ENCODE peak calls at places on chromosomes 1 and 21, in nine cellular contexts. D is K562; R is Jurkat, Clone E6-1; V is AG09309; B is HAP-1; J is ovary; P is mesenchymal stem cell; N is mesendoderm; U is adipocyte. L is an unnamed sample.

GRCh38 chr1:64087768-64088167 is 115.7 kb upstream of the UBE2U start:
- DNase-seq in N (no peak), J (no peak), V (peak), B (no peak), R (no peak), P (peak), D (no peak), U (peak), L (no peak)

GRCh38 chr1:89454845-89455521 is 69.6 kb upstream of the LRRC8B start:
- DNase-seq in U (peak), B (peak), N (peak), J (peak), V (peak), P (peak), D (peak), R (peak), L (no peak)

GRCh38 chr1:27584453-27584852 is 19.5 kb downstream of the AHDC1 start:
- DNase-seq in B (no peak), V (no peak), P (no peak), N (no peak), R (no peak), U (no peak), D (no peak), J (no peak), L (no peak)

GRCh38 chr1:226584164-226584563 is 35.6 kb downstream of the STUM start:
- DNase-seq in V (no peak), D (no peak), P (no peak), B (no peak), N (no peak), R (peak), U (no peak), J (no peak), L (no peak)

GRCh38 chr1:77412069-77412793 is 130.4 kb downstream of the AK5 start:
- DNase-seq in P (peak), R (no peak), V (peak), N (peak), D (no peak), J (no peak), B (peak), U (no peak), L (no peak)

GRCh38 chr1:235088907-235089306 is 39.7 kb downstream of the TOMM20 start:
- DNase-seq in J (no peak), R (no peak), V (no peak), D (no peak), U (no peak), P (no peak), B (no peak), N (no peak), L (no peak)

GRCh38 chr21:33659550-33659949 is 17.2 kb downstream of the ITSN1 start:
- DNase-seq in B (no peak), J (no peak), U (no peak), R (no peak), N (no peak), P (no peak), V (no peak), D (no peak), L (no peak)

GRCh38 chr21:31279986-31280385 is 64.1 kb downstream of the TIAM1 start:
- DNase-seq in R (no peak), D (no peak), P (no peak), B (no peak), V (no peak), U (no peak), N (no peak), J (no peak), L (no peak)

GRCh38 chr1:192575499-192576189 is at the start of gene RGS1:
- DNase-seq in B (no peak), R (no peak), P (peak), U (no peak), V (no peak), J (no peak), N (no peak), D (no peak), L (peak)

GRCh38 chr1:85568660-85569059 is 11.9 kb upstream of the CCN1 start:
- DNase-seq in U (no peak), R (no peak), V (no peak), B (no peak), N (no peak), D (no peak), P (peak), J (no peak), L (no peak)

GRCh38 chr21:36973986-36974850 is 7.7 kb upstream of the HLCS start:
- DNase-seq in U (no peak), P (no peak), N (no peak), V (no peak), R (no peak), J (no peak), B (no peak), D (peak), L (no peak)

GRCh38 chr1:93275634-93276295 is 69.9 kb upstream of the DR1 start:
- DNase-seq in V (no peak), B (peak), R (no peak), N (no peak), D (no peak), P (no peak), J (no peak), U (no peak), L (no peak)

GRCh38 chr1:14596591-14596990 is 1.9 kb upstream of the KAZN start:
- DNase-seq in R (no peak), V (no peak), J (no peak), N (no peak), D (no peak), B (no peak), U (no peak), P (no peak), L (no peak)

GRCh38 chr1:14599173-14599754 is 779 bp downstream of the KAZN start:
- DNase-seq in D (no peak), R (no peak), B (no peak), U (peak), V (no peak), P (no peak), J (no peak), N (peak), L (no peak)

GRCh38 chr1:14598498-14599172 is at the start of gene KAZN:
- DNase-seq in J (peak), P (no peak), R (no peak), N (peak), V (no peak), D (peak), U (peak), B (peak), L (peak)

GRCh38 chr1:14598007-14598497 is 433 bp upstream of the KAZN start:
- DNase-seq in P (no peak), N (peak), V (no peak), U (no peak), D (no peak), B (peak), J (peak), R (no peak), L (no peak)

DNA sequence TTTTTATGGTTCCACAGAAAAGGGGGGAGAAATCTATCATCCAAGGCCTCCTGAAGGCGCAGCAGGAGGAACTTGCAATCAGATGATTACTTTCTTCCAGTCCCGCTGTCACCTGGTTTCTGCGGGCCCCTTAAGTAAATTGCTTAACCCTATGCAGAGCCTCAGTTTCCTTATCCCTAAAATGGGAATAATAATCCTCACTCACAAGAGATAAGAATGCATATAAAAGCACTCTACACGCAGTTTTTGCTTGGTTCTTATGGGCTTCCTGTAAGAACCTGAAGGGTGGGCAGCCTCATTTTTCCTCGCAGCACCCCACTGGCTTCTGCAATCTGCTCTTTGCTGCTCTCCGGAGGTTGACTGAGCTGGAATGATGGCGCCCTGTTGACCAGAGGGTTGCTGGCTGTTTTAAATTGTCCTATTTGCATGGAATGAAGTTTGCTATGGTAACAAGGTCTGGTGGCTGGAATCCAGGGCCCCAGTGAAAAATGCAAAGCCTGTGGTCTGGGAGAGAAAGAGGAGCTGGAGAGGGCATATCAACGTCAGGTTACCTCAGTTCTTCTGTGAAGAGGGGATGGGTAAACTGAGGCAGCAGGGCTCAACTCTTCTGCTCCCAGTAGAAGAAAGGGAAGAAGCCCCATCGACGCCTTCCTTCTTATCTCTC is 1.0 kb upstream of the KAZN start:
- DNase-seq in J (no peak), D (no peak), R (no peak), U (peak), N (peak), P (no peak), B (no peak), V (no peak), L (no peak)
- H3K4me3 ChIP-seq in J (no peak), D (no peak), R (no peak), U (peak), N (no peak), P (no peak), B (peak), V (no peak), L (no peak)

GRCh38 chr1:46083579-46083978 is 48.9 kb downstream of the PIK3R3 start:
- DNase-seq in P (no peak), J (no peak), V (no peak), R (no peak), D (no peak), N (no peak), U (no peak), B (no peak), L (no peak)

GRCh38 chr1:46087891-46088290 is 44.5 kb downstream of the PIK3R3 start:
- DNase-seq in J (no peak), V (no peak), P (no peak), N (no peak), U (peak), D (no peak), R (no peak), B (no peak), L (no peak)

GRCh38 chr1:46084553-46085448 is 47.6 kb downstream of the PIK3R3 start:
- DNase-seq in P (peak), U (peak), R (no peak), B (no peak), N (no peak), J (no peak), V (no peak), D (no peak), L (no peak)

GRCh38 chr1:46081620-46082019 is 50.8 kb downstream of the PIK3R3 start:
- DNase-seq in P (no peak), U (no peak), D (no peak), R (no peak), V (no peak), J (no peak), N (no peak), B (no peak), L (no peak)

GRCh38 chr1:46086581-46086980 is 45.8 kb downstream of the PIK3R3 start:
- DNase-seq in U (no peak), B (no peak), D (no peak), R (no peak), V (no peak), J (no peak), N (no peak), P (no peak), L (no peak)
- H3K4me3 ChIP-seq in U (no peak), B (no peak), D (no peak), R (no peak), V (no peak), J (no peak), N (no peak), P (no peak), L (no peak)

DNA sequence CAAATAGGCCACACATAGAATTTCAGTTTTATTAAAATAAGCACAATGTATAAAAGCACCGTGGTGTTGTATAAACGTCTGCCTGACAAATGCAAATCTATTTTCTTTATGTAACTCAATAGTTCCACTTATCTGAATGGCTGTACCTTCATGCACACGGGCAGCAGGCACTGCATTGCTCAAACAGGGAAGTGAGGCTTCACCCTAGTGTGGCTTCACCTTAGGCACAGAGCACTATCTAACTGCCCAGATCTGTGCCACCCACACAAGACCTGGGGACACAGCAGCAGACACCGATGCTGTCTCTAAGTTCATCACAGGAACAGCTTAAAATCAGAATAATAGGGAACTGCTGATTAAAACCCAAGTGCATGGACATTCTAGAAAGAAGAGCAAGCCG is 6.0 kb upstream of the KNCN start:
- DNase-seq in U (no peak), D (no peak), P (no peak), B (no peak), R (no peak), N (no peak), J (no peak), V (no peak), L (no peak)
- H3K4me3 ChIP-seq in U (no peak), D (no peak), P (no peak), B (no peak), R (no peak), N (no peak), J (no peak), V (no peak), L (no peak)

DNA sequence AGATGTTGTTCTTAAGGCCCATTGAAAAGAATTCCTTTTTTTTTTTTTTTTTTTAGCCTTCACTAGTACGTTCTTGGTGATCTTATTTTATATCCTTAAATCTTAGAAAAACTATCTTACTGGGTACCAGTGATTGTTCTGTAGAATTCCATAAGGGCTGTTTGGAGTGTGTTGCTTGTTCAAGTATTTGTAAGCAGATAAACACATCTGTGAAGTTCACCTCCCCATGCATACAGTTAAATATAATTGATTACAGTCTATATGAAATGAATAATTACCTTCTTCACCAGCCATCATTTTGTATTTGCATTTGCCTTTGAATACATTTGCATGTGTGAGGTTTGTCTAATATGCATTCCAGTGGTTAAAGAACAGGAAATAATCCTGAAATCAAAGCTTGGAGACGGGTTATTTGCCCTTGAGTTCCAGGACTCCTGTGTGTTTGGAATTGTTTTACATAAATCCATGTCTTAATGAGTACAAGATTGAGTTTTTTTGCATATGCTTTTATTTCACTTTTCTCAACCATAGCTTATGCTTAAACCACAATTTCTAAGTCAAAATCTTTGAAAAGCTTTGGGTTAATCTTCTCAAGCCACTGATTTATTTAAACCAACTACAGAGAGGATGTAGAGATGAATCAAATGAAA is 73.1 kb downstream of the VPS13D start:
- DNase-seq in V (no peak), R (no peak), P (peak), J (no peak), D (no peak), B (peak), U (no peak), N (no peak), L (no peak)
- H3K4me3 ChIP-seq in V (no peak), R (no peak), P (no peak), J (no peak), D (no peak), B (no peak), U (no peak), N (no peak), L (no peak)

GRCh38 chr1:112396668-112397025 is 633 bp downstream of the CTTNBP2NL start:
- DNase-seq in V (no peak), J (no peak), N (peak), D (no peak), P (peak), U (peak), B (peak), R (no peak), L (no peak)

GRCh38 chr1:112395832-112396667 is at the start of gene CTTNBP2NL:
- DNase-seq in P (peak), U (peak), V (peak), B (peak), N (peak), R (peak), D (peak), J (peak), L (peak)

GRCh38 chr1:112394743-112395062 is 1.3 kb upstream of the CTTNBP2NL start:
- DNase-seq in B (no peak), V (no peak), N (no peak), U (no peak), J (no peak), P (no peak), R (no peak), D (no peak), L (no peak)

GRCh38 chr1:112397051-112397471 is 1.0 kb downstream of the CTTNBP2NL start:
- DNase-seq in N (no peak), R (no peak), V (no peak), P (no peak), D (no peak), B (peak), J (no peak), U (peak), L (no peak)

DNA sequence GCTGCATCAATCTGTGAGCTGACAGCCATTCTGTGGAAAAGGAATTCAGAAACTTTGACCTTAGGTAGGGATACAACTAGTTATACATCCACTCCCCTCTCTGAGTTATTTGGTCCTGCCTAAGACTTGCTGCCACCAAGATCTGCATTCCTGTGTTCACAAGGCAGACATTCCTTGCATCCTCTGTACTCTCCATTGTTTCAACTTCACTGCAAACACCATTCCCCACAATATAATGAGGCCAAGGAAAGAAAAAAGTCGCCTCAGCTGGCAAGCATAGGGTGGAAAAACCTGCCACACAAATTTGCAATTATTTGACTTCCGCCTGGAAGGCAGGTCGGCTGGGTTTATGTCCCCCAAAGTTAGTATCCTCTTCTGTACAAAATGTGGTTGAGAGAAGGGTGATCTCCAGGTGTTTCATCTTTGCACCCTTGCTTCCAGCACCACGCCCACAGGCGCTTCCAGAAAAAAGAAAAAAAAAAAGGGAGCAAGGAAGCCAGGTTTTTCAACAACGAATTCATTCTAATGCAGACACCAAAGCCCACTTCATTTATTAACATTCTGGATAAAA is 668 bp upstream of the CTTNBP2NL start:
- DNase-seq in J (no peak), D (no peak), R (no peak), P (no peak), B (no peak), U (no peak), V (no peak), N (peak), L (no peak)
- H3K4me3 ChIP-seq in J (peak), D (peak), R (peak), P (peak), B (peak), U (peak), V (peak), N (peak), L (peak)

DNA sequence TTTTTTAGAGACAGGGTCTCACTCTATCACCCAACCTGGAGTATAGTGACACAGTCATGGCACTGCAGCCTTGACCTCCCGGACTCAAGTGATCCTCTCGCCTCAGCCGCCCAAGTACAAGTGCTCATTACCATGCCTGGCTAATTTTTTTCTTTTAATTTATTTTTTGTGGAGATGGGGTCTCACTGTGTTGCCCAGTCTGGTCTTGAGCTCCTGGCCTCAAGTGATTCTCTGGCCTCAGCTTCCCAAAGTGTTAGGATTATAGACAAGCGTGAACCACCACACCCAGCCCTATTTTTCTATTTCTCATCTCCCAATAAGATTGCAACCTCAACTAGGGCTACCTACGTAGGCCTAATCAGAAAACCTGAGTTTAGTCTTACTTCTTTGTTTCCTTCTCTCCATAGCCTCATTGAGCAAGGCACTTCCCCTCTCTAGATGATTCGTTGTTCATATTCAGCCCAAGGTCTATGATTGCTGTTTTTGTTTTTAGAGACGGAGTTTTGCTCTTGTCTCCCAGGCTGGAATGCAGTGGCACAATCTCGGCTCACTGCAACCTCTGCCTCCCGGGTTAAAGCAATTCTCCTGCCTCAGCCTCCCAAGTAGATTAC is 1.1 kb upstream of the KPNA6 start:
- DNase-seq in U (no peak), B (no peak), R (no peak), P (no peak), D (no peak), N (no peak), J (peak), V (no peak), L (no peak)
- H3K4me3 ChIP-seq in U (peak), B (no peak), R (no peak), P (no peak), D (no peak), N (no peak), J (no peak), V (no peak), L (no peak)

GRCh38 chr1:36151845-36152203 is 2.5 kb upstream of the TRAPPC3 start:
- DNase-seq in P (no peak), J (peak), V (no peak), U (peak), N (no peak), R (peak), B (no peak), D (no peak), L (peak)

GRCh38 chr1:36149237-36149972 is at the start of gene TRAPPC3:
- DNase-seq in D (peak), R (peak), U (peak), B (peak), V (peak), P (peak), J (peak), N (peak), L (peak)

GRCh38 chr1:36151133-36151844 is 2.0 kb upstream of the TRAPPC3 start:
- DNase-seq in R (no peak), V (no peak), P (no peak), B (no peak), D (no peak), J (no peak), N (no peak), U (no peak), L (no peak)

GRCh38 chr1:36149973-36150295 is 648 bp upstream of the TRAPPC3 start:
- DNase-seq in N (no peak), U (no peak), J (no peak), V (no peak), B (no peak), D (no peak), R (no peak), P (no peak), L (no peak)

GRCh38 chr1:36150296-36151132 is 1.2 kb upstream of the TRAPPC3 start:
- DNase-seq in D (peak), N (peak), V (peak), U (peak), J (peak), R (no peak), P (peak), B (peak), L (peak)
- H3K4me3 ChIP-seq in D (peak), N (no peak), V (peak), U (peak), J (no peak), R (no peak), P (peak), B (no peak), L (no peak)